ENCODE peak calls at places on chromosomes 13 and 19, in six cellular contexts. W, O, N, Y, L and A are unnamed samples.

GRCh38 chr19:28883241-28883693 is 329.7 kb downstream of the UQCRFS1 start:
- DNase-seq in Y (no peak), L (no peak), O (no peak), W (no peak), N (no peak), A (no peak)

GRCh38 chr13:32009362-32009761 is 22.2 kb upstream of the FRY start:
- DNase-seq in N (no peak), W (no peak), O (no peak), L (no peak), Y (peak), A (no peak)

GRCh38 chr13:73045036-73045435 is 13.8 kb upstream of the KLF5 start:
- DNase-seq in O (no peak), N (no peak), Y (no peak), L (no peak), W (no peak), A (no peak)

GRCh38 chr19:17158584-17158983 is 56.6 kb upstream of the USE1 start:
- DNase-seq in L (no peak), W (no peak), N (no peak), Y (no peak), O (no peak), A (no peak)

GRCh38 chr13:108920137-108920536 is 290.7 kb downstream of the MYO16 start:
- DNase-seq in O (no peak), Y (no peak), L (no peak), N (no peak), W (no peak), A (no peak)

GRCh38 chr19:11447347-11448262 is 12.2 kb downstream of the PRKCSH start:
- DNase-seq in L (no peak), O (no peak), N (peak), Y (no peak), W (no peak), A (no peak)

GRCh38 chr19:46495789-46496099 is at the start of gene PNMA8B:
- DNase-seq in W (no peak), L (no peak), N (peak), Y (no peak), O (no peak), A (no peak)

GRCh38 chr19:34259367-34259865 is 5.1 kb downstream of the GARRE1 start:
- DNase-seq in L (no peak), Y (no peak), O (no peak), W (no peak), N (no peak), A (no peak)

GRCh38 chr19:37654118-37654517 is 1.1 kb downstream of the ZFP30 start:
- DNase-seq in O (no peak), L (no peak), N (no peak), W (peak), Y (no peak), A (peak)

GRCh38 chr13:93776936-93777335 is 550.3 kb downstream of the GPC6 start:
- DNase-seq in O (no peak), W (no peak), N (no peak), L (no peak), Y (no peak), A (no peak)

GRCh38 chr13:46172531-46172991 is 9.4 kb downstream of the LCP1 start:
- DNase-seq in Y (no peak), L (no peak), W (no peak), O (no peak), N (no peak), A (peak)

GRCh38 chr13:50599046-50599445 is 244.4 kb downstream of the DLEU7 start:
- DNase-seq in N (no peak), W (no peak), L (no peak), Y (no peak), O (no peak), A (no peak)

GRCh38 chr13:95033890-95034289 is 267.4 kb downstream of the ABCC4 start:
- DNase-seq in W (no peak), N (no peak), O (no peak), L (no peak), Y (no peak), A (no peak)
- TF ChIP-seq MYC in W (no peak), N (no peak), O (no peak), L (no peak), Y (no peak), A (no peak)

GRCh38 chr13:85601526-85601925 is 197.7 kb downstream of the SLITRK6 start:
- DNase-seq in O (no peak), N (no peak), L (no peak), Y (no peak), W (no peak), A (no peak)
- TF ChIP-seq MYC in O (no peak), N (no peak), L (no peak), Y (no peak), W (no peak), A (no peak)

GRCh38 chr13:27170221-27170520 is 1.4 kb downstream of the USP12 start:
- DNase-seq in O (no peak), W (no peak), L (no peak), Y (no peak), N (peak), A (peak)
- TF ChIP-seq MYC in O (no peak), W (no peak), L (no peak), Y (no peak), N (no peak), A (no peak)

GRCh38 chr19:1412995-1413889 is 5.9 kb downstream of the DAZAP1 start:
- DNase-seq in N (no peak), L (no peak), W (no peak), O (no peak), Y (no peak), A (no peak)

GRCh38 chr19:1410789-1411188 is 3.4 kb downstream of the DAZAP1 start:
- DNase-seq in L (no peak), Y (no peak), O (no peak), W (no peak), N (no peak), A (no peak)

GRCh38 chr19:1410136-1410786 is 2.9 kb downstream of the DAZAP1 start:
- DNase-seq in O (no peak), L (peak), N (no peak), Y (no peak), W (no peak), A (no peak)

GRCh38 chr19:1412323-1412923 is 5.0 kb downstream of the DAZAP1 start:
- DNase-seq in Y (no peak), N (no peak), W (no peak), L (no peak), O (no peak), A (no peak)

DNA sequence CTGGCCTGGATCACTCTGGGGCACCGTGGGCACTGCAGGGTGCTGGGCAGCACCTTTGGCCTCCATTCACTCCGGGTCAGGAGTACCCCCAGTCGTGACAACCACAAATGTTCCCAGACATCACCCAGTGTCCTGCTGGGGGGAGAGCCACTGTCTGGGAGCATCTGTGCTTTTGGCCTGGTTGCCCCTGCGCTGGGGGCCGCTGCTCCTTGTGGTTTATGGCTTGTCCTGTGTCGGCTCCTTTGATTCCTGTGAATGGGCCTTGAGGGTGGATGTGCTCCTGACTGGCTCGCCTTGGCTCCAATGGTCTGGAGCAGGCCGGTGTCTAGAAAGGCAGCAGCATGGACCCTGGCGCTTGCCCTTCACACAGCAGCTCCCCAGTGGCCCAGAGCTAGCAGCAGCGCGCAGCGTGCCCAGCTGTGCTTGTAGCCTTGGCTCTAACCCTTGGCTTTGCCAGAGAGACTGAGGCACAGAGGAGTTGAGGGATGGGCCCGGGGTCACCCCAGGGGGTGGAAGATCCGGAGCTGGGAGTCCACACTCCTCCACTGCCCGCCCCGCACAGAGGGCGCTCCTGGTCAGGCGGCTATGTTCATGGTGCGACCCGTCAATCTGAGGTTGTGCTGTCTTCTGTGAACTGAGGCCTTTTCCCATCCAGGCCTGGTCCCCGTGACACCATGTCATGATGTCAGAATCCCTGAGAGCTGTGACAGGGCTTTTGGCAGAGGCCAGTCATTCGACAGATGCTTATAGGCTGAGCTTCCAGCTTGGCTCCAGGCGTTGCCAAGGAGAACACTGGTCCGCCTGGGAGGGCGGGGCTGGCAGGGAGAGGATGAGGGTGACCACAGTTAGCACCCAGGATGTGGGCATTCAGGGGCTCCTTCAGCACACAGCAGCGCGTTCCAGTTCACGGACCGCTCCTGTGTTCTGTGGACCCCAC is 4.1 kb downstream of the DAZAP1 start:
- DNase-seq in W (no peak), N (no peak), Y (no peak), O (no peak), L (no peak), A (no peak)
- TF ChIP-seq MYC in W (no peak), N (no peak), Y (no peak), O (no peak), L (no peak), A (no peak)